ENCODE peak calls at places on chromosomes 3 and 15, in nine cellular contexts. G is ovary; F is CD4-positive, CD25-positive, alpha-beta regulatory T cell; T is upper lobe of right lung; W is naive thymus-derived CD4-positive, alpha-beta T cell; U is adrenal gland; K is right cardiac atrium; P is Peyer's patch; X is GM23338. M is an unnamed sample. For H3K27me3, the result is how much of the 10 kb centered on the place peaks cover.

GRCh38 chr15:31338879-31339557 is 12.4 kb downstream of the KLF13 start:
- DNase-seq in G (no peak), F (no peak), T (peak), W (no peak), U (peak), K (peak), P (peak), X (peak), M (peak)

GRCh38 chr15:77042955-77043920 is 27.7 kb downstream of the TSPAN3 start:
- DNase-seq in G (no peak), F (no peak), T (no peak), W (no peak), U (no peak), K (no peak), P (no peak), X (no peak), M (no peak)

GRCh38 chr3:31219131-31219843 is 313.4 kb upstream of the STT3B start:
- DNase-seq in G (no peak), F (no peak), T (no peak), W (no peak), U (no peak), K (no peak), P (no peak), X (no peak), M (no peak)

GRCh38 chr15:93523490-93523889 is 434.5 kb upstream of the RGMA start:
- DNase-seq in G (no peak), F (no peak), T (no peak), W (no peak), U (no peak), K (no peak), P (no peak), X (no peak), M (no peak)

GRCh38 chr3:187922704-187923393 is 177.6 kb upstream of the BCL6 start:
- DNase-seq in G (no peak), F (no peak), T (no peak), W (no peak), U (no peak), K (no peak), P (no peak), X (no peak), M (no peak)

GRCh38 chr3:16331319-16331883 is 66.4 kb downstream of the OXNAD1 start:
- DNase-seq in G (no peak), F (no peak), T (no peak), W (no peak), U (no peak), K (no peak), P (no peak), X (no peak), M (no peak)

GRCh38 chr3:52435246-52436101 is 9.4 kb downstream of the SEMA3G start:
- DNase-seq in G (peak), F (no peak), T (peak), W (no peak), U (no peak), K (no peak), P (no peak), X (no peak), M (no peak)

GRCh38 chr3:151015762-151016161 is 43.2 kb upstream of the CLRN1 start:
- DNase-seq in G (no peak), F (no peak), T (no peak), W (no peak), U (no peak), K (no peak), P (no peak), X (no peak), M (no peak)

GRCh38 chr3:105836533-105836932 is 32.3 kb downstream of the CBLB start:
- DNase-seq in G (no peak), F (no peak), T (no peak), W (no peak), U (no peak), K (no peak), P (no peak), X (no peak), M (no peak)

GRCh38 chr15:33013827-33014445 is 180.6 kb downstream of the FMN1 start:
- DNase-seq in G (no peak), F (no peak), T (no peak), W (no peak), U (no peak), K (no peak), P (no peak), X (no peak), M (no peak)

GRCh38 chr15:65476942-65477341 is 40.5 kb downstream of the DPP8 start:
- DNase-seq in G (no peak), F (no peak), T (no peak), W (no peak), U (no peak), K (no peak), P (no peak), X (no peak), M (no peak)

GRCh38 chr3:53263907-53264306 is 8.1 kb upstream of the TKT start:
- DNase-seq in G (no peak), F (no peak), T (no peak), W (no peak), U (no peak), K (no peak), P (no peak), X (no peak), M (no peak)

GRCh38 chr3:81289676-81290075 is 471.8 kb downstream of the GBE1 start:
- DNase-seq in G (no peak), F (no peak), T (no peak), W (no peak), U (no peak), K (no peak), P (no peak), X (no peak), M (no peak)

GRCh38 chr3:72520690-72521308 is 327.4 kb downstream of the SHQ1 start:
- DNase-seq in G (no peak), F (no peak), T (no peak), W (no peak), U (no peak), K (no peak), P (no peak), X (no peak), M (no peak)

GRCh38 chr3:151248772-151249366 is 29.5 kb downstream of the P2RY14 start:
- DNase-seq in G (no peak), F (no peak), T (no peak), W (no peak), U (no peak), K (no peak), P (no peak), X (no peak), M (no peak)

GRCh38 chr15:52255008-52255407 is 40.6 kb downstream of the MYO5C start:
- DNase-seq in G (no peak), F (no peak), T (no peak), W (no peak), U (no peak), K (no peak), P (no peak), X (no peak), M (no peak)

GRCh38 chr15:32825219-32825618 is 107.4 kb downstream of the GREM1 start:
- DNase-seq in G (no peak), F (no peak), T (no peak), W (no peak), U (no peak), K (no peak), P (no peak), X (no peak), M (no peak)

GRCh38 chr3:126158912-126159227 is 21.5 kb downstream of the ALDH1L1 start:
- DNase-seq in G (no peak), F (no peak), T (no peak), W (no peak), U (peak), K (no peak), P (no peak), X (no peak), M (no peak)

GRCh38 chr3:29757054-29757777 is 476.3 kb downstream of the RBMS3 start:
- DNase-seq in G (no peak), F (no peak), T (no peak), W (no peak), U (no peak), K (no peak), P (no peak), X (no peak), M (no peak)

GRCh38 chr15:88913017-88913849 is at the start of gene MFGE8:
- DNase-seq in G (peak), F (peak), T (peak), W (peak), U (peak), K (peak), P (peak), X (peak), M (peak)

GRCh38 chr3:158659454-158660237 is 12.8 kb downstream of the LXN start:
- DNase-seq in G (peak), F (peak), T (no peak), W (no peak), U (peak), K (peak), P (peak), X (peak), M (peak)

GRCh38 chr3:140164156-140164555 is 229.2 kb downstream of the CLSTN2 start:
- DNase-seq in G (no peak), F (no peak), T (no peak), W (no peak), U (no peak), K (no peak), P (no peak), X (no peak), M (no peak)

GRCh38 chr3:101784850-101785613 is 6.0 kb downstream of the NXPE3 start:
- DNase-seq in G (no peak), F (peak), T (no peak), W (no peak), U (no peak), K (no peak), P (no peak), X (no peak), M (no peak)

GRCh38 chr3:71372911-71373637 is 210.5 kb downstream of the FOXP1 start:
- DNase-seq in G (no peak), F (peak), T (no peak), W (no peak), U (no peak), K (no peak), P (no peak), X (no peak), M (no peak)
- H3K27me3 ChIP-seq in G (under half), F (under half), T (under half), W (under half), U (under half), K (under half), P (under half), X (under half), M (under half)

GRCh38 chr3:182979103-182979697 is 1.1 kb downstream of the DCUN1D1 start:
- DNase-seq in G (no peak), F (no peak), T (no peak), W (no peak), U (no peak), K (no peak), P (no peak), X (no peak), M (no peak)
- H3K27ac ChIP-seq in G (no peak), F (peak), T (peak), W (peak), U (peak), K (no peak), P (peak), X (peak), M (peak)

GRCh38 chr15:69893863-69894262 is 203.9 kb downstream of the TLE3 start:
- DNase-seq in G (no peak), F (no peak), T (no peak), W (no peak), U (peak), K (peak), P (no peak), X (peak), M (peak)
- H3K27me3 ChIP-seq in G (under half), F (under half), T (under half), W (under half), U (under half), K (under half), P (under half), X (under half), M (under half)

GRCh38 chr3:43707998-43708397 is 17.3 kb downstream of the ABHD5 start:
- DNase-seq in G (no peak), F (no peak), T (no peak), W (no peak), U (no peak), K (no peak), P (no peak), X (no peak), M (no peak)
- H3K27ac ChIP-seq in G (no peak), F (no peak), T (no peak), W (no peak), U (no peak), K (no peak), P (no peak), X (no peak), M (no peak)

GRCh38 chr15:40253179-40253790 is 14.4 kb downstream of the PAK6 start:
- DNase-seq in G (no peak), F (no peak), T (peak), W (no peak), U (no peak), K (no peak), P (no peak), X (no peak), M (no peak)
- H3K27me3 ChIP-seq in G (under half), F (under half), T (under half), W (under half), U (under half), K (under half), P (under half), X (under half), M (under half)

DNA sequence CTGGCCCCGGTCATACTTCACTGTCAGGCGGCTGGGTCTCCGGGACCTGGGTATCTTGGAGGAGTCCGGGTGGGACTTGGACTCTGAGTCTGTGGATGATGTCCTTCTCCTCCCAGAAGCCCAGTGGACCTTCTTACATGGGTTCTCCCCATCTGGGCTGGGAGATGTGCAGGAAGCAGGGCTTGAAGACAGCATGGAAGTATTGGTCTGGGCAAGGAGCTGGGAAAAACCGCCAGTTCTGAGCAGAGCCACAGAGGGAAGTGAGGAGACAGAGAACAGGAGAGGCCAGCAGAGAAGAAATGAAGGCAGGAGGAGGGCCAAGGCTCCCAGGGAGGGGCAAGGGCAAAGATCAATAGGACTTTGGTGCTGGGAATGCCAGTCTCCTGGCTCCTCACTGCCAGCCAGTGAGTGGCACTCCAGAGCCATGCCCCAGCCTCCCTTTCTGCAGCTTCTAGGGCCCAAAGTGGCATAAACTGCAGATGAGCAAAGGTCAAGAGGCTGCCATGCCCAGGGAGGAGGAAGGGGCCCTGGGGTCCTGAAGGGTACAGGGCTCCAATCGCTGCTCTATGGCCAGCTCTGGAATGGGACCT is at the start of gene PPP1R14D:
- DNase-seq in G (no peak), F (no peak), T (no peak), W (no peak), U (no peak), K (no peak), P (peak), X (no peak), M (no peak)
- H3K27ac ChIP-seq in G (no peak), F (no peak), T (no peak), W (no peak), U (no peak), K (no peak), P (peak), X (no peak), M (no peak)

M was measured in psoas muscle.